ENCODE peak calls at places on chromosomes 7 and 10, in six cellular contexts. F is stomach; M is RWPE1; Z is CD4-positive, alpha-beta T cell; H is astrocyte of the cerebellum; Y is uterus. S is an unnamed sample.
A peak's percentile ranks its signal among the peaks of the same experiment; 100 is the strongest.

GRCh38 chr10:61760943-61761824 is 98.5 kb downstream of the CABCOCO1 start:
- DNase-seq in F (no peak), M (peak; percentile 42), Z (no peak), H (peak; percentile 60), Y (no peak), S (no peak)

GRCh38 chr7:7103343-7104313 is 78.7 kb upstream of the C1GALT1 start:
- DNase-seq in F (no peak), M (peak; percentile 59), Z (no peak), H (peak; percentile 73), Y (no peak), S (no peak)

GRCh38 chr7:140568021-140568813 is 72.4 kb downstream of the DENND2A start:
- DNase-seq in F (no peak), M (no peak), Z (no peak), H (no peak), Y (no peak), S (no peak)

GRCh38 chr7:103075337-103075918 is 488 bp downstream of the ARMC10 start:
- DNase-seq in F (peak; percentile 58), M (peak; percentile 49), Z (peak; percentile 58), H (peak; percentile 5), Y (peak; percentile 45), S (no peak)

GRCh38 chr7:36971515-36972139 is 247.3 kb upstream of the AOAH start:
- DNase-seq in F (peak; percentile 49), M (no peak), Z (no peak), H (no peak), Y (no peak), S (no peak)

GRCh38 chr10:126392469-126392868 is 4.2 kb upstream of the ADAM12 start:
- DNase-seq in F (no peak), M (no peak), Z (no peak), H (no peak), Y (no peak), S (no peak)

GRCh38 chr7:20307901-20308300 is 22.8 kb upstream of the ITGB8 start:
- DNase-seq in F (no peak), M (no peak), Z (no peak), H (no peak), Y (no peak), S (no peak)

GRCh38 chr7:154927624-154928125 is 75.2 kb downstream of the PAXIP1 start:
- DNase-seq in F (peak; percentile 88), M (peak; percentile 71), Z (peak; percentile 59), H (peak; percentile 85), Y (peak; percentile 90), S (peak; percentile 60)

GRCh38 chr7:14754631-14755030 is 147.9 kb downstream of the DGKB start:
- DNase-seq in F (no peak), M (no peak), Z (no peak), H (no peak), Y (no peak), S (no peak)

GRCh38 chr7:102468416-102469350 is 3.9 kb downstream of the LRWD1 start:
- DNase-seq in F (no peak), M (no peak), Z (no peak), H (no peak), Y (no peak), S (no peak)

GRCh38 chr7:73992104-73992562 is 35.8 kb upstream of the ELN start:
- DNase-seq in F (peak; percentile 29), M (peak; percentile 42), Z (no peak), H (peak; percentile 60), Y (peak; percentile 72), S (no peak)

GRCh38 chr10:71774916-71775702 is 1.8 kb upstream of the VSIR start:
- DNase-seq in F (peak; percentile 48), M (no peak), Z (no peak), H (no peak), Y (peak; percentile 47), S (no peak)

GRCh38 chr10:71777213-71777985 is 4.1 kb upstream of the VSIR start:
- DNase-seq in F (no peak), M (no peak), Z (no peak), H (no peak), Y (no peak), S (no peak)

GRCh38 chr10:71779641-71780040 is 6.3 kb upstream of the VSIR start:
- DNase-seq in F (no peak), M (no peak), Z (no peak), H (no peak), Y (no peak), S (no peak)

GRCh38 chr10:71778071-71778470 is 4.8 kb upstream of the VSIR start:
- DNase-seq in F (no peak), M (no peak), Z (no peak), H (no peak), Y (no peak), S (no peak)

DNA sequence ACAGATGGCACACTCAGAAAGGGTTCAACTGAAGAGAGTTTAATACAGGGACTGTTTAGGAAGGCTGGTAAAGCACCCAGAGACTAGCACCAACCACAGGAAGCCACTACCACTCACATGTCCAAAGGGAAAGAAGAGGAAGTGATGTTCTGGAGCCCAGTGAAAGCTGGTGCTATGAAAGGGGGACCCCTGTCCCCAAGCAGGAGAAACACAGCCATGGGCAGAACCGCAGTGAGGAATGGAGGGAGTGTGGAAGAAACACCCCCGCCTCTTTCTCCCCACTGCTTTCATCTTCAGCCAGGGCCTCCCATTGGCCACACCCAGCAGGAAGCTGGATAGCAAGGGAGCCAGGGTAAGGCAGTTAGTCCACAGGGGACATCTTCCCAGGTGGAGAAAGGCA is 3.2 kb upstream of the VSIR start:
- DNase-seq in F (no peak), M (no peak), Z (no peak), H (no peak), Y (no peak), S (no peak)
- TF ChIP-seq CTCF in F (no peak), M (no peak), Z (no peak), H (no peak), Y (no peak), S (no peak)

GRCh38 chr7:127158659-127159058 is 94.1 kb downstream of the GRM8 start:
- DNase-seq in F (no peak), M (no peak), Z (no peak), H (no peak), Y (no peak), S (no peak)
- TF ChIP-seq CTCF in F (no peak), M (no peak), Z (no peak), H (no peak), Y (no peak), S (no peak)

DNA sequence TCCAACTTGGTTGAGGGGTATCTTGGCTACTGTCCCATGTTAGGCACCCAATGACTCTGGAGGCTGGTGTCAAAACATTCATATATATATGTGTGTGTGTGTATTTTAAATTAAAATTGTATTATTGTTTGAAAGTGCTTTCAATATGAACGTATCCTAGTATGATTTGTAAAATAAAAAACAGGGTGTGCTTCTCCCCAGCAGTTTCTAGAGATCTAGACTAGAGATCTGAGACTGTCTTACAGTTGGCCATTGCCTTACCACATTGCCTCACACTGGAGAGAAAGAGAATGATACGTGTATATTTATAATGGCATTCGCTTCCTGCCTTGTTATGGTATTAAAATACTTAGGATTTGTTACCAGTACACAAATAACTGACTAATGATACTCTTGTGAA is 1.2 kb downstream of the BAG3 start:
- DNase-seq in F (no peak), M (peak; percentile 65), Z (no peak), H (peak; percentile 41), Y (no peak), S (no peak)
- TF ChIP-seq CTCF in F (no peak), M (peak; percentile 76), Z (no peak), H (peak; percentile 49), Y (peak; percentile 30), S (no peak)

GRCh38 chr10:71505366-71505760 is 108.6 kb downstream of the CDH23 start:
- DNase-seq in F (no peak), M (no peak), Z (no peak), H (no peak), Y (no peak), S (no peak)
- TF ChIP-seq CTCF in F (no peak), M (no peak), Z (no peak), H (no peak), Y (no peak), S (no peak)

GRCh38 chr7:150447966-150448788 is 2.3 kb upstream of the GIMAP8 start:
- DNase-seq in F (no peak), M (no peak), Z (no peak), H (no peak), Y (no peak), S (no peak)
- TF ChIP-seq CTCF in F (no peak), M (no peak), Z (no peak), H (no peak), Y (no peak), S (no peak)

S was measured in natural killer cell.